ENCODE peak calls at places on chromosomes 11 and 22, in eight cellular contexts. One of them, this sample, is unnamed.
A peak's percentile ranks its signal among the peaks of the same experiment; 100 is the strongest.

GRCh38 chr22:41596776-41597634 is 7.4 kb upstream of the PMM1 start:
- DNase-seq in BE2C: peak; percentile 81
- DNase-seq in GM04503: no peak
- DNase-seq in NCI-H1694 treated with DMSO at 0.1 percent for 48 hours: peak; percentile 50
- DNase-seq in activated naive CD4-positive, alpha-beta T cell treated with Interleukin-2 at 50 U/mL for 16 hours: peak; percentile 12
- DNase-seq in NCI-H2029 treated with DMSO at 0.1 percent for 48 hours: peak; percentile 4
- DNase-seq in COR-L47: peak; percentile 51
- DNase-seq in OCI-LY7: peak; percentile 45
- DNase-seq in this sample: no peak

GRCh38 chr11:27635567-27636037 is 64.7 kb downstream of the BDNF start:
- DNase-seq in BE2C: no peak
- DNase-seq in GM04503: no peak
- DNase-seq in NCI-H1694 treated with DMSO at 0.1 percent for 48 hours: no peak
- DNase-seq in activated naive CD4-positive, alpha-beta T cell treated with Interleukin-2 at 50 U/mL for 16 hours: no peak
- DNase-seq in NCI-H2029 treated with DMSO at 0.1 percent for 48 hours: no peak
- DNase-seq in COR-L47: no peak
- DNase-seq in OCI-LY7: no peak
- DNase-seq in this sample: no peak

GRCh38 chr11:99766816-99767215 is 746.1 kb downstream of the CNTN5 start:
- DNase-seq in BE2C: no peak
- DNase-seq in GM04503: no peak
- DNase-seq in NCI-H1694 treated with DMSO at 0.1 percent for 48 hours: no peak
- DNase-seq in activated naive CD4-positive, alpha-beta T cell treated with Interleukin-2 at 50 U/mL for 16 hours: no peak
- DNase-seq in NCI-H2029 treated with DMSO at 0.1 percent for 48 hours: no peak
- DNase-seq in COR-L47: no peak
- DNase-seq in OCI-LY7: no peak
- DNase-seq in this sample: no peak

GRCh38 chr11:130533871-130534270 is 85.4 kb downstream of the ADAMTS15 start:
- DNase-seq in BE2C: no peak
- DNase-seq in GM04503: no peak
- DNase-seq in NCI-H1694 treated with DMSO at 0.1 percent for 48 hours: no peak
- DNase-seq in activated naive CD4-positive, alpha-beta T cell treated with Interleukin-2 at 50 U/mL for 16 hours: no peak
- DNase-seq in NCI-H2029 treated with DMSO at 0.1 percent for 48 hours: no peak
- DNase-seq in COR-L47: no peak
- DNase-seq in OCI-LY7: no peak
- DNase-seq in this sample: no peak

GRCh38 chr22:48866906-48867597 is 960.6 kb downstream of the BRD1 start:
- DNase-seq in BE2C: no peak
- DNase-seq in GM04503: no peak
- DNase-seq in NCI-H1694 treated with DMSO at 0.1 percent for 48 hours: no peak
- DNase-seq in activated naive CD4-positive, alpha-beta T cell treated with Interleukin-2 at 50 U/mL for 16 hours: no peak
- DNase-seq in NCI-H2029 treated with DMSO at 0.1 percent for 48 hours: no peak
- DNase-seq in COR-L47: no peak
- DNase-seq in OCI-LY7: no peak
- DNase-seq in this sample: no peak

GRCh38 chr11:80241766-80242165 is 800.9 kb upstream of the TENM4 start:
- DNase-seq in BE2C: no peak
- DNase-seq in GM04503: no peak
- DNase-seq in NCI-H1694 treated with DMSO at 0.1 percent for 48 hours: no peak
- DNase-seq in activated naive CD4-positive, alpha-beta T cell treated with Interleukin-2 at 50 U/mL for 16 hours: no peak
- DNase-seq in NCI-H2029 treated with DMSO at 0.1 percent for 48 hours: no peak
- DNase-seq in COR-L47: no peak
- DNase-seq in OCI-LY7: no peak
- DNase-seq in this sample: no peak

GRCh38 chr11:114392735-114393667 is 7.3 kb downstream of the C11orf71 start:
- DNase-seq in BE2C: no peak
- DNase-seq in GM04503: no peak
- DNase-seq in NCI-H1694 treated with DMSO at 0.1 percent for 48 hours: no peak
- DNase-seq in activated naive CD4-positive, alpha-beta T cell treated with Interleukin-2 at 50 U/mL for 16 hours: no peak
- DNase-seq in NCI-H2029 treated with DMSO at 0.1 percent for 48 hours: no peak
- DNase-seq in COR-L47: no peak
- DNase-seq in OCI-LY7: no peak
- DNase-seq in this sample: no peak

GRCh38 chr22:37163618-37164534 is 14.2 kb upstream of the IL2RB start:
- DNase-seq in BE2C: no peak
- DNase-seq in GM04503: no peak
- DNase-seq in NCI-H1694 treated with DMSO at 0.1 percent for 48 hours: no peak
- DNase-seq in activated naive CD4-positive, alpha-beta T cell treated with Interleukin-2 at 50 U/mL for 16 hours: peak; percentile 74
- DNase-seq in NCI-H2029 treated with DMSO at 0.1 percent for 48 hours: no peak
- DNase-seq in COR-L47: no peak
- DNase-seq in OCI-LY7: no peak
- DNase-seq in this sample: no peak

GRCh38 chr22:37741312-37741795 is 44.5 kb downstream of the TRIOBP start:
- DNase-seq in BE2C: peak; percentile 96
- DNase-seq in GM04503: peak; percentile 80
- DNase-seq in NCI-H1694 treated with DMSO at 0.1 percent for 48 hours: no peak
- DNase-seq in activated naive CD4-positive, alpha-beta T cell treated with Interleukin-2 at 50 U/mL for 16 hours: no peak
- DNase-seq in NCI-H2029 treated with DMSO at 0.1 percent for 48 hours: peak; percentile 79
- DNase-seq in COR-L47: no peak
- DNase-seq in OCI-LY7: no peak
- DNase-seq in this sample: no peak

GRCh38 chr22:23023294-23023693 is 47.0 kb upstream of the GNAZ start:
- DNase-seq in BE2C: no peak
- DNase-seq in GM04503: no peak
- DNase-seq in NCI-H1694 treated with DMSO at 0.1 percent for 48 hours: no peak
- DNase-seq in activated naive CD4-positive, alpha-beta T cell treated with Interleukin-2 at 50 U/mL for 16 hours: no peak
- DNase-seq in NCI-H2029 treated with DMSO at 0.1 percent for 48 hours: no peak
- DNase-seq in COR-L47: no peak
- DNase-seq in OCI-LY7: no peak
- DNase-seq in this sample: no peak

This sample was measured in NCI-H446 treated with DMSO at 0.1 percent for 48 hours.